ENCODE peak calls at places on chromosomes 5 and 9, in seven cellular contexts. D is H9, T is trophoblast cell, F is mesendoderm, E is H1, K is neuronal stem cell, G is mesenchymal stem cell. R is an unnamed sample.

GRCh38 chr5:54178207-54178606 is 132.2 kb downstream of the ARL15 start:
- DNase-seq in D (no peak), T (no peak), F (no peak), E (no peak), K (no peak), G (no peak), R (no peak)

GRCh38 chr9:36029765-36030528 is 6.8 kb upstream of the RECK start:
- DNase-seq in D (no peak), T (peak; percentile 67), F (no peak), E (no peak), K (no peak), G (peak; percentile 91), R (peak; percentile 99)

GRCh38 chr5:120055858-120056257 is 408.2 kb upstream of the PRR16 start:
- DNase-seq in D (no peak), T (no peak), F (no peak), E (no peak), K (no peak), G (peak; percentile 62), R (peak; percentile 76)

GRCh38 chr5:162607879-162608278 is 540.3 kb downstream of the GABRG2 start:
- DNase-seq in D (no peak), T (no peak), F (peak; percentile 11), E (no peak), K (no peak), G (no peak), R (no peak)

GRCh38 chr5:32195265-32195664 is 21.1 kb upstream of the GOLPH3 start:
- DNase-seq in D (no peak), T (no peak), F (no peak), E (no peak), K (no peak), G (no peak), R (no peak)

GRCh38 chr9:99962685-99963261 is 56.3 kb downstream of the STX17 start:
- DNase-seq in D (no peak), T (no peak), F (no peak), E (no peak), K (no peak), G (peak; percentile 57), R (peak; percentile 18)

GRCh38 chr5:154179846-154180710 is 10.5 kb upstream of the GALNT10 start:
- DNase-seq in D (peak; percentile 56), T (peak; percentile 29), F (peak; percentile 80), E (no peak), K (peak; percentile 42), G (peak; percentile 68), R (peak; percentile 67)

GRCh38 chr5:54825005-54825404 is 160.4 kb downstream of the ESM1 start:
- DNase-seq in D (no peak), T (no peak), F (peak; percentile 32), E (no peak), K (no peak), G (peak; percentile 44), R (peak; percentile 81)

GRCh38 chr5:116944171-116944570 is 369.5 kb upstream of the SEMA6A start:
- DNase-seq in D (peak; percentile 46), T (peak; percentile 95), F (peak; percentile 97), E (no peak), K (no peak), G (peak; percentile 48), R (no peak)

GRCh38 chr9:96199006-96199405 is 103.0 kb downstream of the HSD17B3 start:
- DNase-seq in D (no peak), T (no peak), F (no peak), E (no peak), K (no peak), G (no peak), R (no peak)

GRCh38 chr9:27426717-27427645 is 97.1 kb upstream of the IFNK start:
- DNase-seq in D (peak; percentile 53), T (peak; percentile 91), F (peak; percentile 93), E (no peak), K (no peak), G (peak; percentile 65), R (peak; percentile 18)

GRCh38 chr9:115943591-115944165 is 209.9 kb upstream of the PAPPA start:
- DNase-seq in D (no peak), T (no peak), F (no peak), E (no peak), K (no peak), G (peak; percentile 62), R (no peak)

GRCh38 chr9:92887880-92888338 is 10.1 kb upstream of the ZNF484 start:
- DNase-seq in D (no peak), T (no peak), F (no peak), E (peak; percentile 26), K (no peak), G (no peak), R (no peak)

GRCh38 chr5:83817591-83817990 is 96.9 kb upstream of the HAPLN1 start:
- DNase-seq in D (no peak), T (no peak), F (no peak), E (no peak), K (no peak), G (no peak), R (no peak)

GRCh38 chr9:70474413-70474812 is 60.0 kb upstream of the KLF9 start:
- DNase-seq in D (no peak), T (no peak), F (no peak), E (no peak), K (no peak), G (no peak), R (no peak)

GRCh38 chr5:61534481-61535267 is 202.6 kb downstream of the ZSWIM6 start:
- DNase-seq in D (no peak), T (no peak), F (no peak), E (no peak), K (no peak), G (no peak), R (no peak)

GRCh38 chr5:56447232-56447631 is 214.1 kb upstream of the ANKRD55 start:
- DNase-seq in D (no peak), T (peak; percentile 87), F (no peak), E (no peak), K (no peak), G (no peak), R (peak; percentile 10)

GRCh38 chr9:132370592-132370991 is 15.8 kb upstream of the SETX start:
- DNase-seq in D (no peak), T (no peak), F (no peak), E (no peak), K (no peak), G (no peak), R (no peak)
- H3K18ac ChIP-seq in D (no peak overlapping the region), T (no peak overlapping the region), F (no peak overlapping the region), E (no peak overlapping the region), K (no peak overlapping the region), G (no peak overlapping the region), R (no peak overlapping the region)

GRCh38 chr9:71685394-71685793 is 82.9 kb downstream of the CEMIP2 start:
- DNase-seq in D (no peak), T (no peak), F (no peak), E (no peak), K (no peak), G (no peak), R (peak; percentile 10)

GRCh38 chr9:71683598-71684235 is 84.6 kb downstream of the CEMIP2 start:
- DNase-seq in D (peak; percentile 67), T (no peak), F (peak; percentile 72), E (peak; percentile 55), K (peak; percentile 18), G (peak; percentile 72), R (peak; percentile 61)

GRCh38 chr9:71684566-71684965 is 83.7 kb downstream of the CEMIP2 start:
- DNase-seq in D (no peak), T (no peak), F (no peak), E (no peak), K (no peak), G (no peak), R (no peak)

GRCh38 chr9:71690058-71690691 is 78.1 kb downstream of the CEMIP2 start:
- DNase-seq in D (no peak), T (peak; percentile 46), F (no peak), E (no peak), K (no peak), G (peak; percentile 33), R (peak; percentile 53)

GRCh38 chr9:71685988-71686387 is 82.3 kb downstream of the CEMIP2 start:
- DNase-seq in D (no peak), T (no peak), F (peak; percentile 24), E (no peak), K (no peak), G (no peak), R (no peak)
- H3K18ac ChIP-seq in D (no peak overlapping the region), T (no peak overlapping the region), F (no peak overlapping the region), E (no peak overlapping the region), K (no peak overlapping the region), G (no peak overlapping the region), R (no peak overlapping the region)

GRCh38 chr5:140166911-140167310 is 8.1 kb upstream of the CYSTM1 start:
- DNase-seq in D (no peak), T (no peak), F (no peak), E (no peak), K (no peak), G (no peak), R (no peak)
- H3K18ac ChIP-seq in D (no peak overlapping the region), T (no peak overlapping the region), F (no peak overlapping the region), E (no peak overlapping the region), K (no peak overlapping the region), G (no peak overlapping the region), R (no peak overlapping the region)

GRCh38 chr5:139752506-139753350 is 42.9 kb upstream of the PSD2 start:
- DNase-seq in D (no peak), T (no peak), F (no peak), E (no peak), K (no peak), G (peak; percentile 28), R (peak; percentile 73)
- H3K18ac ChIP-seq in D (no peak overlapping the region), T (no peak overlapping the region), F (no peak overlapping the region), E (no peak overlapping the region), K (peak overlapping the region; percentile 29), G (no peak overlapping the region), R (no peak overlapping the region)

GRCh38 chr9:107739601-107740082 is 250.1 kb upstream of the KLF4 start:
- DNase-seq in D (no peak), T (no peak), F (no peak), E (peak; percentile 44), K (no peak), G (no peak), R (peak; percentile 15)
- H3K18ac ChIP-seq in D (no peak overlapping the region), T (no peak overlapping the region), F (no peak overlapping the region), E (no peak overlapping the region), K (no peak overlapping the region), G (no peak overlapping the region), R (peak overlapping the region; percentile 62)

GRCh38 chr5:74070766-74071165 is 444.8 kb downstream of the ARHGEF28 start:
- DNase-seq in D (no peak), T (no peak), F (no peak), E (no peak), K (no peak), G (no peak), R (no peak)
- H3K18ac ChIP-seq in D (no peak overlapping the region), T (no peak overlapping the region), F (peak overlapping the region; percentile 31), E (no peak overlapping the region), K (no peak overlapping the region), G (no peak overlapping the region), R (no peak overlapping the region)

GRCh38 chr5:128254789-128255188 is 171.2 kb downstream of the SLC12A2 start:
- DNase-seq in D (no peak), T (no peak), F (peak; percentile 44), E (no peak), K (no peak), G (no peak), R (no peak)
- H3K18ac ChIP-seq in D (no peak overlapping the region), T (no peak overlapping the region), F (no peak overlapping the region), E (no peak overlapping the region), K (no peak overlapping the region), G (no peak overlapping the region), R (no peak overlapping the region)

R was measured in IMR-90.